ENCODE peak calls at places on chromosome 19, in seven cellular contexts. X, M, J, Q, I, S and F are unnamed samples.

GRCh38 chr19:55181740-55182139 is 1.7 kb upstream of the SYT5 start:
- DNase-seq in X (no peak), M (no peak), J (no peak), Q (no peak), I (no peak), S (no peak), F (no peak)

GRCh38 chr19:47729799-47730520 is 15.4 kb upstream of the NOP53 start:
- DNase-seq in X (peak), M (peak), J (no peak), Q (peak), I (peak), S (peak), F (no peak)

GRCh38 chr19:44664976-44665375 is 6.3 kb upstream of the CEACAM19 start:
- DNase-seq in X (no peak), M (no peak), J (no peak), Q (no peak), I (no peak), S (no peak), F (no peak)

GRCh38 chr19:32675720-32676185 is at the start of gene RGS9BP:
- DNase-seq in X (no peak), M (peak), J (peak), Q (peak), I (peak), S (peak), F (peak)

GRCh38 chr19:39941151-39941550 is 6.7 kb upstream of the FCGBP start:
- DNase-seq in X (no peak), M (no peak), J (no peak), Q (no peak), I (no peak), S (no peak), F (no peak)

GRCh38 chr19:12721656-12722565 is 1.8 kb downstream of the TNPO2 start:
- DNase-seq in X (peak), M (peak), J (peak), Q (peak), I (peak), S (peak), F (peak)

GRCh38 chr19:56111601-56112312 is 9.3 kb downstream of the ZNF787 start:
- DNase-seq in X (no peak), M (no peak), J (peak), Q (peak), I (peak), S (no peak), F (peak)

GRCh38 chr19:23415561-23416191 is 20.4 kb upstream of the ZNF91 start:
- DNase-seq in X (peak), M (peak), J (no peak), Q (no peak), I (peak), S (peak), F (no peak)

GRCh38 chr19:18386543-18387251 is 739 bp downstream of the GDF15 start:
- DNase-seq in X (no peak), M (no peak), J (no peak), Q (no peak), I (no peak), S (no peak), F (no peak)

GRCh38 chr19:52028027-52028779 is at the start of gene ZNF614:
- DNase-seq in X (peak), M (peak), J (peak), Q (peak), I (peak), S (peak), F (peak)

GRCh38 chr19:13599681-13600080 is 93.4 kb upstream of the CACNA1A start:
- DNase-seq in X (no peak), M (no peak), J (no peak), Q (no peak), I (no peak), S (no peak), F (no peak)

GRCh38 chr19:33402421-33403220 is 29.1 kb downstream of the CEBPG start:
- DNase-seq in X (no peak), M (peak), J (no peak), Q (no peak), I (peak), S (no peak), F (no peak)

GRCh38 chr19:7099597-7099921 is 30.1 kb downstream of the ZNF557 start:
- DNase-seq in X (no peak), M (no peak), J (no peak), Q (no peak), I (no peak), S (no peak), F (no peak)

GRCh38 chr19:1437609-1438008 is 587 bp upstream of the RPS15 start:
- DNase-seq in X (no peak), M (no peak), J (no peak), Q (no peak), I (no peak), S (no peak), F (no peak)
- TF ChIP-seq CTCF in X (no peak), M (no peak), J (no peak), Q (no peak), I (no peak), S (no peak), F (no peak)

GRCh38 chr19:46517471-46517870 is 21.8 kb upstream of the PNMA8B start:
- DNase-seq in X (no peak), M (no peak), J (no peak), Q (no peak), I (no peak), S (no peak), F (no peak)

GRCh38 chr19:46515290-46515609 is 19.6 kb upstream of the PNMA8B start:
- DNase-seq in X (no peak), M (no peak), J (no peak), Q (no peak), I (no peak), S (peak), F (no peak)

GRCh38 chr19:46514589-46515289 is 19.1 kb upstream of the PNMA8B start:
- DNase-seq in X (no peak), M (no peak), J (no peak), Q (no peak), I (no peak), S (peak), F (no peak)

GRCh38 chr19:46513461-46514236 is 18.0 kb upstream of the PNMA8B start:
- DNase-seq in X (peak), M (peak), J (peak), Q (peak), I (peak), S (peak), F (peak)

DNA sequence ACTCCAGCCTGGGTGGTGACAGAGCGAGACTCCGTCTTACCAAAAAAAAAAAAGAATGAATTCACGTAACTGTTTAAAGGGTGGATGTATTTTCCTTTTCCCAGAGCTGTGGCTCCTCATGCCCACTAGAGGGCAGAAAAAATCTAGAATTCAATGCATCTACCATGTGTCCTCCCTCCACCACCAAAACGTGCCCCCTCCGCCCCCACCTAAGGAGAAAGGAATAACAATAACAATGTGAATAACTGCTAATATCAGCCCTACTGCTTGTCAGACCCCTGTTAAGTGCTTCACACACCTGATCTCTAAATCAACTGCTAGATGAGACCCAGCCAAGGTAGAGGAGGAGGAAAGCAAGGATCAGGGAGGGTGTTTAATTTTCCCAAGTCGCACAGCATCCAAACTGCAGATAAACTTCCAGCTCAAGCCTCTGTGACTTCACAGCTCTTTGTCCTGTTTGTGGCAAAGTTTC is 20.2 kb upstream of the PNMA8B start:
- DNase-seq in X (peak), M (no peak), J (no peak), Q (peak), I (no peak), S (peak), F (peak)
- TF ChIP-seq CTCF in X (peak), M (peak), J (peak), Q (peak), I (peak), S (peak), F (peak)

GRCh38 chr19:49590071-49590970 is 661 bp upstream of the PRR12 start:
- DNase-seq in X (peak), M (peak), J (peak), Q (peak), I (peak), S (peak), F (peak)
- TF ChIP-seq CTCF in X (no peak), M (peak), J (no peak), Q (no peak), I (no peak), S (no peak), F (no peak)

GRCh38 chr19:46383171-46383815 is 30.1 kb downstream of the CCDC8 start:
- DNase-seq in X (no peak), M (no peak), J (no peak), Q (no peak), I (no peak), S (no peak), F (no peak)

GRCh38 chr19:46381746-46382345 is 31.5 kb downstream of the CCDC8 start:
- DNase-seq in X (no peak), M (no peak), J (no peak), Q (no peak), I (no peak), S (no peak), F (no peak)

GRCh38 chr19:46385636-46386035 is 27.7 kb downstream of the CCDC8 start:
- DNase-seq in X (no peak), M (no peak), J (no peak), Q (no peak), I (peak), S (no peak), F (no peak)

GRCh38 chr19:46384396-46384795 is 29.0 kb downstream of the CCDC8 start:
- DNase-seq in X (no peak), M (no peak), J (no peak), Q (no peak), I (peak), S (no peak), F (no peak)

DNA sequence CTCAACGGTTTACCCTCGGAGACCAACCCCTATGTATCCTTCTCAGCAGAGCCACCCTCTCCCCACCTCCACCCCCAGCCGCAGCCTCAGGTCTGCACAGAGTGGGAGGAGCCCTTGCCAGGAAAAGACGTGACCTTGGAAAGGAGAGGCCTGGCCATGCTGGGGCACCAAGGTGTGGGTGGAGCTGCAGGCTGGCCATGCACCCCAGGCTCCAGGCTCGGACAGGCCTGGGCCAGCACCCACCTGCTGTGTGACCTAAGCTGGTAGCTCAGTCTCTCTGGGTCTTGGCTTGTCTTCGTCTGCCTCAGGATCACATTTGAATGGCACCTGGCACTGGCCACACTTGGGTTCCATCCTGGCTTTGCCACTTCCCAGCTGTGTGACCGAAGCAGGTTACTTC is 29.5 kb downstream of the CCDC8 start:
- DNase-seq in X (no peak), M (no peak), J (no peak), Q (no peak), I (peak), S (no peak), F (no peak)
- TF ChIP-seq CTCF in X (no peak), M (no peak), J (no peak), Q (no peak), I (no peak), S (no peak), F (no peak)

GRCh38 chr19:10554760-10555612 is 10.8 kb downstream of the KRI1 start:
- DNase-seq in X (peak), M (no peak), J (no peak), Q (no peak), I (no peak), S (no peak), F (no peak)
- TF ChIP-seq CTCF in X (peak), M (peak), J (no peak), Q (no peak), I (no peak), S (peak), F (no peak)

GRCh38 chr19:35663981-35664380 is 2.3 kb upstream of the UPK1A start:
- DNase-seq in X (no peak), M (no peak), J (no peak), Q (no peak), I (no peak), S (no peak), F (no peak)
- TF ChIP-seq CTCF in X (no peak), M (no peak), J (no peak), Q (no peak), I (no peak), S (no peak), F (no peak)